ENCODE peak calls at places on chromosomes 5 and 9, in four cellular contexts. X is AG10803, L is skeletal muscle cell, P is EL. O is an unnamed sample.

GRCh38 chr5:66718374-66718977 is 122.3 kb downstream of the MAST4 start:
- DNase-seq in P (no peak), X (no peak), L (no peak), O (no peak)

GRCh38 chr9:92890761-92891160 is 12.9 kb upstream of the ZNF484 start:
- DNase-seq in L (no peak), P (no peak), X (no peak), O (no peak)

GRCh38 chr9:5389109-5389732 is 48.5 kb downstream of the PLGRKT start:
- DNase-seq in P (peak; percentile 87), X (peak; percentile 84), L (peak; percentile 93), O (peak; percentile 89)

GRCh38 chr9:71878327-71879274 is 32.4 kb downstream of the ABHD17B start:
- DNase-seq in X (no peak), L (no peak), P (no peak), O (no peak)

GRCh38 chr5:32541241-32541640 is 44.1 kb upstream of the SUB1 start:
- DNase-seq in P (peak; percentile 22), X (no peak), L (no peak), O (no peak)

GRCh38 chr5:146815423-146815822 is 63.1 kb downstream of the PPP2R2B start:
- DNase-seq in X (no peak), P (no peak), L (no peak), O (no peak)

GRCh38 chr9:137064027-137064879 is 6.1 kb downstream of the SAPCD2 start:
- DNase-seq in L (no peak), X (peak; percentile 40), P (peak; percentile 70), O (peak; percentile 76)

GRCh38 chr9:16469184-16469583 is 401.3 kb downstream of the BNC2 start:
- DNase-seq in P (no peak), X (no peak), L (no peak), O (no peak)

GRCh38 chr5:96823900-96824351 is 16.2 kb upstream of the ERAP1 start:
- DNase-seq in L (peak; percentile 39), P (peak; percentile 87), X (peak; percentile 58), O (peak; percentile 94)

GRCh38 chr5:67799732-67800234 is 415.8 kb upstream of the PIK3R1 start:
- DNase-seq in X (peak; percentile 87), P (peak; percentile 71), L (peak; percentile 30), O (no peak)

GRCh38 chr5:177403826-177404640 is 3.6 kb upstream of the PFN3 start:
- DNase-seq in L (no peak), P (peak; percentile 82), X (peak; percentile 74), O (peak; percentile 87)

GRCh38 chr9:99076483-99077171 is 28.3 kb upstream of the TGFBR1 start:
- DNase-seq in P (no peak), X (no peak), L (no peak), O (no peak)

GRCh38 chr5:173457482-173457881 is 129.3 kb upstream of the STC2 start:
- DNase-seq in P (peak; percentile 34), L (peak; percentile 57), X (peak; percentile 40), O (peak; percentile 36)

GRCh38 chr5:150789943-150790611 is 11.5 kb downstream of the SMIM3 start:
- DNase-seq in P (peak; percentile 99), X (peak; percentile 98), L (peak; percentile 99), O (peak; percentile 100)

GRCh38 chr9:137241490-137242328 is 622 bp downstream of the TUBB4B start:
- DNase-seq in P (peak; percentile 60), L (no peak), X (peak; percentile 42), O (peak; percentile 72)

GRCh38 chr9:73269430-73270101 is 117.9 kb downstream of the ANXA1 start:
- DNase-seq in X (peak; percentile 1), L (peak; percentile 10), P (peak; percentile 11), O (peak; percentile 63)

GRCh38 chr5:108379722-108380530 is 2.0 kb downstream of the FBXL17 start:
- DNase-seq in L (no peak), X (no peak), P (peak; percentile 28), O (peak; percentile 67)

GRCh38 chr9:100222674-100223073 is 123.6 kb downstream of the INVS start:
- DNase-seq in P (peak; percentile 40), X (peak; percentile 56), L (peak; percentile 7), O (peak; percentile 64)

GRCh38 chr5:9549941-9550340 is 4.1 kb upstream of the SEMA5A start:
- DNase-seq in X (peak; percentile 20), L (no peak), P (peak; percentile 32), O (peak; percentile 73)

GRCh38 chr5:111453290-111453689 is 59.0 kb downstream of the STARD4 start:
- DNase-seq in P (peak; percentile 60), X (no peak), L (no peak), O (peak; percentile 9)

GRCh38 chr5:132487841-132488555 is 2.6 kb downstream of the IRF1 start:
- DNase-seq in P (no peak), L (no peak), X (no peak), O (no peak)

GRCh38 chr9:124329996-124330714 is 72.4 kb downstream of the NEK6 start:
- DNase-seq in P (no peak), L (no peak), X (no peak), O (no peak)

GRCh38 chr9:4515958-4516375 is 25.7 kb downstream of the SLC1A1 start:
- DNase-seq in X (peak; percentile 66), L (no peak), P (no peak), O (no peak)

GRCh38 chr5:149937610-149938009 is 7.0 kb downstream of the PDE6A start:
- DNase-seq in X (no peak), L (no peak), P (peak; percentile 50), O (peak; percentile 78)

GRCh38 chr5:74975582-74975981 is 76.8 kb downstream of the GCNT4 start:
- DNase-seq in X (no peak), L (no peak), P (no peak), O (no peak)

GRCh38 chr5:177103523-177104253 is 17.0 kb downstream of the FGFR4 start:
- DNase-seq in L (no peak), X (no peak), P (no peak), O (no peak)

GRCh38 chr9:123867971-123868370 is 62.0 kb downstream of the DENND1A start:
- DNase-seq in X (no peak), L (no peak), P (no peak), O (no peak)

GRCh38 chr5:82365744-82366228 is 87.6 kb upstream of the RPS23 start:
- DNase-seq in P (peak; percentile 29), L (peak; percentile 84), X (peak; percentile 70), O (peak; percentile 76)

GRCh38 chr5:14901462-14902051 is 30.0 kb upstream of the ANKH start:
- DNase-seq in X (peak; percentile 51), L (no peak), P (peak; percentile 75), O (peak; percentile 50)